ENCODE peak calls at places on chromosomes 12 and 14, in ten cellular contexts. X, W, P, F, Q, V, J, Y, B and L are unnamed samples.

GRCh38 chr14:63996575-63997220 is 143.9 kb downstream of the SYNE2 start:
- DNase-seq in X (peak; percentile 6), W (peak; percentile 67), Y (no peak), B (no peak), F (no peak), P (no peak), Q (no peak), V (no peak), J (no peak), L (no peak)

GRCh38 chr14:92633724-92634123 is 114.7 kb downstream of the LGMN start:
- DNase-seq in F (no peak), Y (no peak), J (no peak), W (no peak), V (no peak), X (no peak), B (no peak), Q (no peak), P (no peak), L (no peak)

GRCh38 chr14:75542585-75543091 is 20.4 kb downstream of the BATF start:
- DNase-seq in Q (no peak), W (peak; percentile 18), J (peak; percentile 63), X (no peak), Y (peak; percentile 67), V (no peak), P (peak; percentile 92), F (no peak), B (peak; percentile 46), L (no peak)

GRCh38 chr14:67268456-67269115 is 27.4 kb downstream of the PALS1 start:
- DNase-seq in J (peak; percentile 23), X (no peak), F (no peak), B (no peak), P (no peak), W (no peak), Q (peak; percentile 70), Y (peak; percentile 59), V (no peak), L (peak; percentile 8)

GRCh38 chr14:76502219-76502618 is 126.3 kb downstream of the ESRRB start:
- DNase-seq in Q (no peak), V (no peak), F (no peak), P (no peak), B (no peak), J (no peak), Y (no peak), X (no peak), W (no peak), L (no peak)

GRCh38 chr14:96037891-96038557 is 1.1 kb upstream of the C14orf132 start:
- DNase-seq in Y (no peak), X (no peak), Q (no peak), F (no peak), B (no peak), V (peak; percentile 74), P (no peak), W (peak; percentile 27), J (peak; percentile 59), L (no peak)

GRCh38 chr12:121792607-121793500 is 634 bp downstream of the RHOF start:
- DNase-seq in J (peak; percentile 82), X (no peak), Q (no peak), B (no peak), W (no peak), F (peak; percentile 87), Y (no peak), V (no peak), P (peak; percentile 47), L (peak; percentile 73)

GRCh38 chr14:67409461-67409860 is 2.5 kb downstream of the PLEK2 start:
- DNase-seq in P (no peak), Q (no peak), B (no peak), J (no peak), W (no peak), X (no peak), V (no peak), Y (no peak), F (no peak), L (no peak)

GRCh38 chr14:71117839-71118743 is 210.8 kb downstream of the PCNX1 start:
- DNase-seq in P (no peak), X (no peak), B (no peak), J (no peak), V (no peak), Q (no peak), W (peak; percentile 96), Y (no peak), F (no peak), L (no peak)

GRCh38 chr14:99728231-99728920 is 44.3 kb downstream of the CYP46A1 start:
- DNase-seq in F (peak; percentile 58), Q (peak; percentile 8), J (no peak), W (no peak), X (no peak), Y (no peak), P (no peak), V (no peak), B (no peak), L (no peak)

GRCh38 chr14:103528158-103528511 is 861 bp upstream of the TRMT61A start:
- DNase-seq in X (no peak), B (no peak), F (peak; percentile 64), W (peak; percentile 20), V (no peak), J (no peak), P (no peak), Q (no peak), Y (peak; percentile 72), L (no peak)

GRCh38 chr14:100438678-100439592 is 115.8 kb downstream of the SLC25A47 start:
- DNase-seq in W (peak; percentile 85), F (no peak), J (no peak), Q (no peak), P (peak; percentile 71), B (no peak), V (peak; percentile 91), Y (peak; percentile 80), X (peak; percentile 39), L (no peak)

GRCh38 chr12:120800665-120801064 is 75.0 kb downstream of the ACADS start:
- DNase-seq in V (no peak), B (no peak), X (no peak), W (no peak), P (no peak), J (no peak), Y (no peak), Q (no peak), F (no peak), L (no peak)